ENCODE peak calls at places on chromosomes 16 and 17, in six cellular contexts. A, E, S, C, F and H are unnamed samples.

GRCh38 chr16:69166946-69167930 is 19.7 kb upstream of the SNTB2 start:
- DNase-seq in A (no peak), E (peak; percentile 37), S (no peak), C (no peak), F (no peak), H (no peak)

GRCh38 chr17:79905832-79906231 is 66.6 kb upstream of the CBX4 start:
- DNase-seq in A (peak; percentile 65), E (no peak), S (no peak), C (no peak), F (no peak), H (peak; percentile 90)

GRCh38 chr17:17576772-17577234 is 14.7 kb downstream of the PEMT start:
- DNase-seq in A (no peak), E (no peak), S (no peak), C (no peak), F (no peak), H (no peak)

GRCh38 chr17:30924341-30924740 is 2.6 kb downstream of the ADAP2 start:
- DNase-seq in A (no peak), E (no peak), S (no peak), C (no peak), F (no peak), H (no peak)

GRCh38 chr16:62711797-62712196 is 675.6 kb upstream of the CDH8 start:
- DNase-seq in A (no peak), E (no peak), S (no peak), C (no peak), F (no peak), H (peak; percentile 18)

GRCh38 chr16:12758670-12759558 is 44.8 kb downstream of the CPPED1 start:
- DNase-seq in A (no peak), E (no peak), S (no peak), C (no peak), F (no peak), H (no peak)

GRCh38 chr17:21262259-21262993 is 9.2 kb upstream of the NATD1 start:
- DNase-seq in A (no peak), E (no peak), S (no peak), C (no peak), F (no peak), H (no peak)

GRCh38 chr16:84124529-84125073 is 7.9 kb upstream of the MBTPS1 start:
- DNase-seq in A (no peak), E (no peak), S (no peak), C (no peak), F (no peak), H (no peak)

GRCh38 chr17:61599608-61600007 is 8.6 kb upstream of the NACA2 start:
- DNase-seq in A (no peak), E (no peak), S (no peak), C (no peak), F (no peak), H (no peak)